ENCODE peak calls at places on chromosomes 6 and 20, in eight cellular contexts. Y is heart left ventricle; X is astrocyte; D is neural progenitor cell; Z is colonic mucosa; G is CD8-positive, alpha-beta memory T cell; F is AG04450; O is mucosa of descending colon. Q is an unnamed sample.

GRCh38 chr6:32086661-32087573 is 22.2 kb downstream of the TNXB start:
- DNase-seq in Z (no peak), F (peak; percentile 37), O (peak; percentile 14), X (peak; percentile 85), G (no peak), D (no peak), Y (peak; percentile 71), Q (no peak)

GRCh38 chr6:129539032-129539431 is 170.9 kb downstream of the ARHGAP18 start:
- DNase-seq in Y (no peak), G (no peak), Z (no peak), X (no peak), O (no peak), D (no peak), F (no peak), Q (no peak)

GRCh38 chr20:57753332-57754164 is 43.7 kb upstream of the PMEPA1 start:
- DNase-seq in D (no peak), G (no peak), F (no peak), Y (no peak), Z (no peak), O (no peak), X (no peak), Q (no peak)

GRCh38 chr6:132960720-132961119 is 146.4 kb downstream of the RPS12 start:
- DNase-seq in Y (no peak), X (peak; percentile 77), Z (no peak), G (no peak), F (no peak), D (no peak), O (no peak), Q (no peak)

GRCh38 chr6:32203435-32204267 is 11.2 kb upstream of the GPSM3 start:
- DNase-seq in Z (no peak), G (no peak), X (no peak), Y (no peak), D (peak; percentile 55), F (no peak), O (no peak), Q (no peak)

GRCh38 chr20:32490942-32491763 is 94.0 kb downstream of the NOL4L start:
- DNase-seq in O (no peak), G (no peak), X (no peak), D (no peak), Y (no peak), F (no peak), Z (no peak), Q (no peak)

GRCh38 chr6:82017316-82017715 is 230.2 kb downstream of the IBTK start:
- DNase-seq in F (no peak), D (peak; percentile 39), X (peak; percentile 67), Z (no peak), O (no peak), Y (no peak), G (no peak), Q (peak; percentile 52)

GRCh38 chr20:46709459-46710148 is at the start of gene SLC2A10:
- DNase-seq in F (no peak), D (peak; percentile 77), O (peak; percentile 67), X (peak; percentile 42), G (peak; percentile 5), Y (peak; percentile 78), Z (peak; percentile 73), Q (peak; percentile 71)

GRCh38 chr20:41364967-41365765 is 1.5 kb downstream of the EMILIN3 start:
- DNase-seq in X (no peak), O (no peak), D (no peak), Z (no peak), F (no peak), Y (no peak), G (no peak), Q (no peak)

GRCh38 chr20:41364236-41364855 is 2.3 kb downstream of the EMILIN3 start:
- DNase-seq in Z (no peak), F (no peak), G (no peak), X (no peak), Y (no peak), D (no peak), O (no peak), Q (no peak)

GRCh38 chr20:41367393-41367695 is 726 bp upstream of the EMILIN3 start:
- DNase-seq in Z (no peak), F (no peak), D (peak; percentile 42), Y (no peak), G (no peak), O (no peak), X (no peak), Q (no peak)

GRCh38 chr20:41366546-41367392 is at the start of gene EMILIN3:
- DNase-seq in D (peak; percentile 90), X (no peak), O (no peak), F (no peak), Y (no peak), Z (no peak), G (no peak), Q (no peak)

GRCh38 chr20:41365785-41366545 is 653 bp downstream of the EMILIN3 start:
- DNase-seq in Y (no peak), Z (no peak), D (peak; percentile 62), O (no peak), F (no peak), X (no peak), G (no peak), Q (no peak)
- H3K9me3 ChIP-seq in Y (no peaks in the 10 kb centered on the region), Z (no peaks in the 10 kb centered on the region), D (no peaks in the 10 kb centered on the region), O (no peaks in the 10 kb centered on the region), F (peaks cover 4% of the 10 kb centered on the region), X (peaks cover 2% of the 10 kb centered on the region), G (no peaks in the 10 kb centered on the region), Q (no peaks in the 10 kb centered on the region)

GRCh38 chr20:34479627-34480026 is 36.6 kb upstream of the DYNLRB1 start:
- DNase-seq in G (no peak), O (no peak), F (no peak), Z (no peak), X (no peak), D (no peak), Y (no peak), Q (no peak)
- H3K9me3 ChIP-seq in G (no peaks in the 10 kb centered on the region), O (no peaks in the 10 kb centered on the region), F (peaks cover 7% of the 10 kb centered on the region), Z (no peaks in the 10 kb centered on the region), X (no peaks in the 10 kb centered on the region), D (no peaks in the 10 kb centered on the region), Y (no peaks in the 10 kb centered on the region), Q (no peaks in the 10 kb centered on the region)

GRCh38 chr20:37456948-37457347 is 64.1 kb upstream of the NNAT start:
- DNase-seq in G (no peak), F (no peak), D (no peak), Y (no peak), O (no peak), X (no peak), Z (no peak), Q (no peak)

GRCh38 chr20:37461376-37461775 is 59.7 kb upstream of the NNAT start:
- DNase-seq in Z (no peak), X (no peak), O (no peak), Y (no peak), G (no peak), D (no peak), F (no peak), Q (no peak)

GRCh38 chr20:37457928-37458327 is 63.1 kb upstream of the NNAT start:
- DNase-seq in G (no peak), D (no peak), O (no peak), X (no peak), Z (no peak), Y (no peak), F (no peak), Q (no peak)

GRCh38 chr20:37455659-37456058 is 65.4 kb upstream of the NNAT start:
- DNase-seq in F (no peak), G (no peak), Z (no peak), O (no peak), X (no peak), D (no peak), Y (no peak), Q (no peak)

GRCh38 chr20:37458761-37459160 is 62.3 kb upstream of the NNAT start:
- DNase-seq in D (no peak), F (no peak), Y (no peak), Z (no peak), G (no peak), O (no peak), X (no peak), Q (no peak)
- H3K9me3 ChIP-seq in D (no peaks in the 10 kb centered on the region), F (peaks cover 6% of the 10 kb centered on the region), Y (peaks cover 35% of the 10 kb centered on the region), Z (no peaks in the 10 kb centered on the region), G (peaks cover 9% of the 10 kb centered on the region), O (peaks cover 18% of the 10 kb centered on the region), X (peaks cover 5% of the 10 kb centered on the region), Q (no peaks in the 10 kb centered on the region)

DNA sequence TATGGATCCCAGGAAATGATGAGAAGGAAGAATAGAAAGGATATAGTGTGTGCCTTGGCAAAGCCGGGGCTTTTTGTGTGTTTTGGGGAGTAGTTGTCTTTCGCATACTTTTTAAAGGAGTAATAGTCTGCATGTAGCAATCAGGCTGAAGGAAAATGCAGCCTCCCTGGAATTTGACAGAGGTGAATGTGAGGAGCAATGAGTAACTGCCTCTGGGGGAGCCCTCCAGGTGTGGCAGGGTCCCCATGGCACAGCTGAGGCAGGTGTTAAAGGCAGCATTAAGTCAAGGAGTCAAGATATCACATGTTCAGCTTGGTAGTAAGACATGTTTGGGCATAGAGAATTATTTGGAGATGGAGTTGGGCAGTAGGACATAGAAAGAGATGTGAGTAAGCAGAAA is 203.1 kb downstream of the C6orf118 start:
- DNase-seq in F (no peak), Z (no peak), D (no peak), X (no peak), Y (no peak), G (no peak), O (no peak), Q (no peak)
- H3K9me3 ChIP-seq in F (peaks cover 39% of the 10 kb centered on the region), Z (no peaks in the 10 kb centered on the region), D (no peaks in the 10 kb centered on the region), X (no peaks in the 10 kb centered on the region), Y (no peaks in the 10 kb centered on the region), G (no peaks in the 10 kb centered on the region), O (peaks cover 32% of the 10 kb centered on the region), Q (no peaks in the 10 kb centered on the region)

DNA sequence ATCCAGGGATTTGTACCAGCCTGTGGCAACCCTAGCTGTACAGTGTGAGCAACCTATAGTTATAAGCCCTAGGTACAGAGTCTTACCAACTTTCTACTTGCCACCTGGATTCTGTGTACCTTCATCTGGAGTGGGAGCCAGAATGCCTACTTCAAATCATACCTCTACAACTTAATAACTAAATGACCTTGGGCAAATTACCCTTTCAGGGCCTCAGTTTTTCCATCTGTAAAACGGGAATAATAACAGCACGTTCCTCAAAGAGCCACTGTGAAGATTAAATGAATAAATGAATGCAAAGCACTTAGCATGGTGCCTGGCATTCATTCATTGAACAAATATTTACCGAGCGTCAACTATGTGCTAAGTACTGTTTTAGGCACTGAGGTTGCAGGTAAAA is 50.7 kb upstream of the FAM210B start:
- DNase-seq in Y (no peak), F (no peak), Z (no peak), O (no peak), G (no peak), D (no peak), X (no peak), Q (no peak)
- H3K9me3 ChIP-seq in Y (no peaks in the 10 kb centered on the region), F (no peaks in the 10 kb centered on the region), Z (no peaks in the 10 kb centered on the region), O (no peaks in the 10 kb centered on the region), G (no peaks in the 10 kb centered on the region), D (peaks cover 6% of the 10 kb centered on the region), X (no peaks in the 10 kb centered on the region), Q (no peaks in the 10 kb centered on the region)

GRCh38 chr6:540490-540889 is 116.4 kb downstream of the HUS1B start:
- DNase-seq in Z (no peak), F (no peak), X (no peak), D (no peak), O (no peak), Y (no peak), G (no peak), Q (no peak)
- H3K9me3 ChIP-seq in Z (no peaks in the 10 kb centered on the region), F (peaks cover 2% of the 10 kb centered on the region), X (no peaks in the 10 kb centered on the region), D (no peaks in the 10 kb centered on the region), O (peaks cover 5% of the 10 kb centered on the region), Y (no peaks in the 10 kb centered on the region), G (no peaks in the 10 kb centered on the region), Q (no peaks in the 10 kb centered on the region)

GRCh38 chr6:159470400-159470799 is 222.6 kb downstream of the SOD2 start:
- DNase-seq in Z (no peak), F (no peak), G (no peak), X (no peak), Y (no peak), O (no peak), D (no peak), Q (no peak)
- H3K9me3 ChIP-seq in Z (no peaks in the 10 kb centered on the region), F (no peaks in the 10 kb centered on the region), G (no peaks in the 10 kb centered on the region), X (no peaks in the 10 kb centered on the region), Y (no peaks in the 10 kb centered on the region), O (no peaks in the 10 kb centered on the region), D (no peaks in the 10 kb centered on the region), Q (no peaks in the 10 kb centered on the region)

GRCh38 chr6:22333802-22334201 is 37.0 kb upstream of the PRL start:
- DNase-seq in O (no peak), F (peak; percentile 13), G (no peak), Z (no peak), Y (no peak), X (peak; percentile 50), D (no peak), Q (no peak)
- H3K9me3 ChIP-seq in O (no peaks in the 10 kb centered on the region), F (peaks cover 4% of the 10 kb centered on the region), G (no peaks in the 10 kb centered on the region), Z (no peaks in the 10 kb centered on the region), Y (no peaks in the 10 kb centered on the region), X (no peaks in the 10 kb centered on the region), D (no peaks in the 10 kb centered on the region), Q (no peaks in the 10 kb centered on the region)